ENCODE peak calls at places on chromosomes 11 and 22, in six cellular contexts. C is H1, Q is K562, Z is HepG2, P is SK-N-SH, T is GM12878. W is an unnamed sample.

GRCh38 chr11:131591051-131591461 is 220.6 kb downstream of the NTM start:
- DNase-seq in P (no peak), C (no peak), T (no peak), Z (no peak), Q (no peak), W (no peak)

GRCh38 chr11:405323-405975 is 9.3 kb downstream of the SIGIRR start:
- DNase-seq in Q (no peak), T (no peak), C (no peak), Z (no peak), P (no peak), W (no peak)

GRCh38 chr11:12681462-12681861 is 7.2 kb downstream of the TEAD1 start:
- DNase-seq in Z (no peak), T (no peak), C (no peak), P (no peak), Q (no peak), W (no peak)

GRCh38 chr11:24298126-24298525 is 198.7 kb upstream of the LUZP2 start:
- DNase-seq in C (no peak), T (no peak), Q (no peak), P (no peak), Z (no peak), W (no peak)

GRCh38 chr22:39098026-39098425 is 982 bp downstream of the APOBEC3H start:
- DNase-seq in Q (no peak), P (no peak), C (no peak), Z (no peak), T (peak), W (no peak)

GRCh38 chr22:37381489-37381888 is 45.8 kb downstream of the ELFN2 start:
- DNase-seq in P (no peak), C (no peak), Q (no peak), Z (no peak), T (no peak), W (no peak)

GRCh38 chr11:65637794-65638317 is at the start of gene SIPA1:
- DNase-seq in Z (peak), P (peak), T (no peak), Q (peak), C (peak), W (peak)

GRCh38 chr22:28019881-28020861 is 101.1 kb upstream of the PITPNB start:
- DNase-seq in Q (peak), Z (peak), P (peak), C (peak), T (no peak), W (peak)

GRCh38 chr11:70552441-70553150 is 154.3 kb downstream of the CTTN start:
- DNase-seq in P (no peak), C (no peak), T (no peak), Q (no peak), Z (no peak), W (no peak)

GRCh38 chr11:40274017-40274416 is 1185.4 kb downstream of the LRRC4C start:
- DNase-seq in Q (no peak), P (no peak), T (no peak), C (no peak), Z (no peak), W (no peak)

GRCh38 chr11:130653838-130654601 is 205.6 kb downstream of the ADAMTS15 start:
- DNase-seq in P (no peak), Q (no peak), Z (no peak), T (no peak), C (no peak), W (no peak)

GRCh38 chr11:93020248-93021088 is 51.0 kb downstream of the MTNR1B start:
- DNase-seq in Z (no peak), Q (no peak), T (no peak), C (no peak), P (no peak), W (no peak)
- TF ChIP-seq GABPA in Z (no peak), Q (no peak), T (no peak), C (no peak), P (no peak), W (no peak)

GRCh38 chr22:50282361-50283144 is 12.4 kb upstream of the MAPK11 start:
- DNase-seq in Q (no peak), Z (no peak), P (no peak), C (no peak), T (no peak), W (no peak)
- H3K4me3 ChIP-seq in Q (no peak), Z (no peak), P (no peak), C (no peak), T (no peak), W (no peak)

GRCh38 chr11:8206251-8207079 is 37.6 kb upstream of the RIC3 start:
- DNase-seq in T (no peak), Q (peak), P (peak), Z (no peak), C (no peak), W (peak)
- TF ChIP-seq GABPA in T (no peak), Q (no peak), P (no peak), Z (no peak), C (no peak), W (no peak)

DNA sequence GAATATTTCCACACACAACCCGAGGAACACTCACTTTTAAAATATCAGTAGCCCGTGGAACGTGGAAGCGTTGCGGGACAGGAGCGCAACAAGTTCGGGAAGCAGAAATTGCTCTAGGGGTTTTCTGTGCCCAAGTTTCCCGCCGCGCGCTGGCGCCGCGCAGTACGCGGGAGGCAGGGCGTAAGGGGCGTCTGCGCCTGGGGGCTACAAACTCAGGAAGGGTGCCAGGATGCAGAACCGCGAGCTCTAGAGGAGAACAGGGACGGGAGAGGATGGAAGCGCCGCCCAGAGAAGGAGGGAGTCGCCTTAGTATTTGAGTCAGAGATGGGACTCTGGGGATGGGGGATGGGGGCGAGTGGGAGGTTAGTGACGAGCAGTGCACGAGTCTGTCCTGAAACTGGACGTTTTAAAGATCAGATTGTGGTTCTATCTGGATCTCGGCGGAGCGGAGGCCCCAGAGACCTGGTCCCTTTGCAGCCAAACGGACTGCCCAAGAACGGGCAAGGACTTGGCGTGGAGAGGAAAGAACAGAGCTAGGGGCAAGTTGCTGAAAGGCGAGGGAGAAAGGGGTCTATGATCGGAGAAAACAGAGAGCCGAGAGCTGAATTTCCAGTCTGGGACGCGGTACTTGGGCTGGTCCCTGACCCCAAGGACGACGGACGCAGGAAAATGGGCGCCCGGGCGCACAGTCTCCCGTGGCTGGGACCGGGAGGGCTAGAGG is 4.7 kb downstream of the BSX start:
- DNase-seq in P (peak), Z (no peak), C (no peak), T (no peak), Q (no peak), W (no peak)
- H3K4me3 ChIP-seq in P (peak), Z (no peak), C (peak), T (no peak), Q (no peak), W (no peak)

W was measured in HL-60.